ENCODE peak calls at places on chromosomes 7 and 10, in ten cellular contexts. K is stimulated activated CD4-positive, alpha-beta T cell treated with anti-CD3 and anti-CD28 coated beads, TNF-alpha, amount 100 ng/mL, for 1 hour; D is H7; V is fibroblast of mammary gland; Y is stimulated activated naive CD8-positive, alpha-beta T cell treated with anti-CD3 and anti-CD28 coated beads, Interleukin-15, amount 100 ng/mL, for 72 hours; W is BJ; F is NCI-H1092 treated with DMSO at 0.1 percent for 48 hours; L is left ventricle myocardium inferior; P is renal cortical epithelial cell; C is activated CD4-positive, alpha-beta T cell treated with anti-CD3 and anti-CD28 coated beads, Interleukin-2, amount 10 ng/mL, durations not matched to agents 7 days and 5 days. U is an unnamed sample.

GRCh38 chr10:86962136-86962980 is 4.0 kb downstream of the SNCG start:
- DNase-seq in L (no peak), P (no peak), W (no peak), F (no peak), C (no peak), D (peak), K (no peak), Y (no peak), V (no peak), U (no peak)

GRCh38 chr10:84008878-84009277 is 130.4 kb upstream of the GHITM start:
- DNase-seq in F (no peak), Y (peak), P (no peak), V (peak), L (no peak), C (peak), K (peak), D (peak), W (no peak), U (no peak)

GRCh38 chr10:98414578-98414931 is 427 bp downstream of the PYROXD2 start:
- DNase-seq in P (no peak), Y (no peak), K (no peak), V (no peak), F (no peak), W (no peak), C (no peak), D (no peak), L (no peak), U (no peak)

GRCh38 chr10:633279-634245 is 55.9 kb downstream of the DIP2C start:
- DNase-seq in V (no peak), C (no peak), K (no peak), P (no peak), F (peak), D (peak), Y (no peak), W (no peak), L (no peak), U (no peak)

GRCh38 chr10:43901302-43901701 is 252.6 kb upstream of the ZNF32 start:
- DNase-seq in Y (no peak), D (no peak), K (no peak), C (no peak), F (no peak), P (no peak), W (no peak), V (no peak), L (no peak), U (no peak)

GRCh38 chr7:102287465-102288146 is 938 bp downstream of the SH2B2 start:
- DNase-seq in K (no peak), F (peak), W (no peak), P (no peak), C (no peak), V (no peak), Y (peak), D (peak), L (no peak), U (no peak)

GRCh38 chr7:117313582-117313981 is 9.3 kb downstream of the WNT2 start:
- DNase-seq in D (no peak), K (no peak), Y (no peak), P (no peak), F (no peak), C (no peak), V (no peak), L (no peak), W (no peak), U (no peak)

GRCh38 chr7:1569016-1569415 is 816 bp downstream of the PSMG3 start:
- DNase-seq in K (no peak), F (no peak), P (peak), C (peak), Y (no peak), L (no peak), W (no peak), D (no peak), V (peak), U (no peak)

GRCh38 chr7:84102213-84102612 is 92.4 kb downstream of the SEMA3A start:
- DNase-seq in K (no peak), F (no peak), Y (no peak), D (no peak), L (no peak), V (peak), W (no peak), C (no peak), P (peak), U (no peak)

GRCh38 chr10:77291596-77292505 is 345.8 kb downstream of the KCNMA1 start:
- DNase-seq in V (peak), W (no peak), K (no peak), P (peak), C (no peak), L (no peak), Y (no peak), F (no peak), D (peak), U (no peak)

GRCh38 chr7:93119191-93119905 is 1.6 kb upstream of the SAMD9 start:
- DNase-seq in Y (no peak), L (no peak), W (peak), D (no peak), K (no peak), V (no peak), C (no peak), F (no peak), P (peak), U (no peak)

GRCh38 chr10:56911906-56912480 is 550.9 kb upstream of the ZWINT start:
- DNase-seq in C (no peak), V (no peak), P (peak), W (no peak), D (no peak), Y (no peak), L (no peak), F (no peak), K (no peak), U (no peak)

GRCh38 chr7:2668401-2668800 is 19.6 kb upstream of the AMZ1 start:
- DNase-seq in K (no peak), Y (no peak), F (no peak), P (peak), C (no peak), V (peak), W (no peak), L (no peak), D (no peak), U (no peak)

GRCh38 chr10:50600831-50601466 is 22.8 kb downstream of the SGMS1 start:
- DNase-seq in L (no peak), W (no peak), K (no peak), F (no peak), C (no peak), Y (no peak), V (peak), P (no peak), D (no peak), U (no peak)

GRCh38 chr7:139855498-139856270 is 26.6 kb downstream of the TBXAS1 start:
- DNase-seq in P (no peak), Y (no peak), F (no peak), L (no peak), V (no peak), W (no peak), C (peak), K (no peak), D (no peak), U (no peak)

GRCh38 chr7:73625276-73625675 is 954 bp upstream of the MLXIPL start:
- DNase-seq in K (no peak), F (no peak), C (no peak), W (no peak), P (no peak), Y (no peak), D (no peak), L (no peak), V (no peak), U (no peak)

GRCh38 chr10:113576853-113577252 is 24.0 kb downstream of the HABP2 start:
- DNase-seq in P (no peak), W (no peak), C (peak), Y (no peak), D (peak), F (no peak), K (no peak), L (no peak), V (peak), U (no peak)

GRCh38 chr7:65798111-65799075 is 74.5 kb upstream of the VKORC1L1 start:
- DNase-seq in V (peak), W (peak), F (no peak), C (peak), L (no peak), Y (peak), D (no peak), P (peak), K (no peak), U (no peak)

GRCh38 chr10:33123680-33124079 is 165.7 kb upstream of the ITGB1 start:
- DNase-seq in V (no peak), W (no peak), L (no peak), K (no peak), C (no peak), D (no peak), P (no peak), F (no peak), Y (no peak), U (no peak)

GRCh38 chr7:51187941-51188340 is 128.7 kb downstream of the COBL start:
- DNase-seq in F (no peak), C (no peak), W (no peak), Y (no peak), P (no peak), D (peak), K (no peak), V (no peak), L (peak), U (peak)

GRCh38 chr10:1360581-1361164 is 304.5 kb downstream of the WDR37 start:
- DNase-seq in Y (no peak), F (no peak), L (no peak), C (no peak), P (no peak), V (no peak), K (no peak), D (peak), W (no peak), U (no peak)

GRCh38 chr10:123807444-123808035 is 84.1 kb downstream of the CPXM2 start:
- DNase-seq in F (no peak), P (peak), K (no peak), D (no peak), Y (no peak), V (no peak), C (no peak), W (no peak), L (no peak), U (no peak)

GRCh38 chr7:158858592-158859503 is 2.5 kb downstream of the DYNC2I1 start:
- DNase-seq in L (no peak), W (no peak), Y (no peak), F (no peak), C (no peak), D (peak), P (peak), K (no peak), V (no peak), U (no peak)

GRCh38 chr10:119308556-119309422 is 101.4 kb downstream of the GRK5 start:
- DNase-seq in K (no peak), C (no peak), Y (no peak), F (no peak), D (no peak), V (no peak), P (no peak), L (no peak), W (no peak), U (no peak)

GRCh38 chr10:119497243-119497642 is 45.3 kb downstream of the RGS10 start:
- DNase-seq in F (no peak), K (no peak), L (no peak), P (no peak), D (no peak), C (no peak), Y (no peak), V (no peak), W (no peak), U (no peak)

GRCh38 chr7:30285067-30285530 is 702 bp downstream of the ZNRF2 start:
- DNase-seq in V (peak), W (no peak), P (no peak), Y (no peak), C (peak), F (peak), D (peak), K (peak), L (peak), U (peak)

GRCh38 chr10:31953080-31953479 is 24.4 kb upstream of the ARHGAP12 start:
- DNase-seq in L (no peak), Y (no peak), C (no peak), V (peak), K (no peak), W (no peak), D (no peak), F (no peak), P (no peak), U (no peak)

GRCh38 chr10:72105098-72105475 is 16.7 kb upstream of the SPOCK2 start:
- DNase-seq in F (no peak), C (no peak), L (no peak), W (no peak), Y (no peak), V (no peak), K (no peak), D (no peak), P (no peak), U (no peak)

GRCh38 chr10:683448-684071 is 5.9 kb downstream of the DIP2C start:
- DNase-seq in V (peak), Y (no peak), F (no peak), W (peak), P (peak), L (no peak), K (no peak), D (peak), C (no peak), U (no peak)